ENCODE peak calls at places on chromosomes 16 and 17, in seven cellular contexts. X is immature natural killer cell; R is stimulated activated CD4-positive, alpha-beta T cell treated with anti-CD3 and anti-CD28 coated beads, TNF-alpha, amount 100 ng/mL, for 1 hour; M is dermis blood vessel endothelial cell; I is mesothelial cell of epicardium; H is cardiac fibroblast; O is GM03348. V is an unnamed sample.

GRCh38 chr17:55437165-55437605 is 15.6 kb upstream of the MMD start:
- DNase-seq in M (no peak), R (no peak), O (no peak), H (no peak), X (no peak), I (no peak), V (no peak)

GRCh38 chr16:80285089-80285488 is 255.7 kb upstream of the DYNLRB2 start:
- DNase-seq in M (no peak), R (no peak), O (peak), H (peak), X (no peak), I (no peak), V (no peak)

GRCh38 chr17:43766413-43767052 is 7.9 kb upstream of the SOST start:
- DNase-seq in O (peak), H (peak), I (no peak), X (no peak), R (peak), M (peak), V (no peak)

GRCh38 chr17:60525347-60525623 is 757 bp downstream of the APPBP2 start:
- DNase-seq in M (peak), I (no peak), X (no peak), R (no peak), H (no peak), O (peak), V (no peak)

GRCh38 chr16:11060364-11060763 is 116.0 kb downstream of the CLEC16A start:
- DNase-seq in R (no peak), O (no peak), H (no peak), I (no peak), X (no peak), M (no peak), V (no peak)

GRCh38 chr16:75458439-75458838 is 6.0 kb downstream of the TMEM170A start:
- DNase-seq in I (no peak), H (no peak), X (no peak), M (no peak), R (no peak), O (no peak), V (no peak)

GRCh38 chr17:15663176-15663575 is 20.9 kb downstream of the TRIM16 start:
- DNase-seq in R (no peak), I (no peak), M (no peak), O (no peak), X (no peak), H (no peak), V (no peak)

GRCh38 chr16:4025428-4025827 is 90.8 kb downstream of the ADCY9 start:
- DNase-seq in R (no peak), I (no peak), M (no peak), O (no peak), X (no peak), H (no peak), V (no peak)

GRCh38 chr17:38906429-38907172 is 18.8 kb upstream of the LASP1NB start:
- DNase-seq in R (no peak), H (peak), M (peak), I (no peak), X (no peak), O (no peak), V (no peak)

GRCh38 chr17:31499771-31500554 is 108.5 kb downstream of the RAB11FIP4 start:
- DNase-seq in H (no peak), R (no peak), X (no peak), I (no peak), M (no peak), O (no peak), V (no peak)

GRCh38 chr17:46097497-46097896 is 95.7 kb downstream of the KANSL1 start:
- DNase-seq in X (no peak), R (no peak), H (peak), I (no peak), O (no peak), M (no peak), V (no peak)

GRCh38 chr17:33482636-33483035 is 189.5 kb upstream of the ASIC2 start:
- DNase-seq in H (no peak), O (no peak), R (no peak), I (no peak), X (no peak), M (no peak), V (no peak)

GRCh38 chr16:21092951-21093350 is 57.7 kb downstream of the DNAH3 start:
- DNase-seq in H (no peak), O (no peak), M (no peak), I (no peak), R (no peak), X (no peak), V (no peak)

GRCh38 chr16:77556203-77556602 is 121.4 kb upstream of the ADAMTS18 start:
- DNase-seq in O (no peak), H (no peak), I (no peak), R (no peak), X (no peak), M (no peak), V (no peak)

GRCh38 chr16:47197536-47198179 is 53.9 kb upstream of the NETO2 start:
- DNase-seq in H (peak), X (no peak), O (peak), M (no peak), R (no peak), I (no peak), V (no peak)

GRCh38 chr17:78919816-78920516 is 5.2 kb downstream of the TIMP2 start:
- DNase-seq in H (no peak), X (no peak), M (no peak), O (no peak), I (no peak), R (no peak), V (no peak)

GRCh38 chr17:6701719-6702118 is 11.4 kb downstream of the SLC13A5 start:
- DNase-seq in R (peak), X (peak), M (peak), I (no peak), H (peak), O (peak), V (no peak)

GRCh38 chr16:52050418-52050817 is 496.5 kb downstream of the TOX3 start:
- DNase-seq in X (no peak), M (no peak), R (no peak), O (no peak), I (no peak), H (peak), V (no peak)

GRCh38 chr16:53922805-53923645 is 219.1 kb downstream of the FTO start:
- DNase-seq in R (no peak), H (no peak), O (no peak), X (no peak), M (no peak), I (no peak), V (no peak)

GRCh38 chr16:11094838-11095565 is 150.6 kb downstream of the CLEC16A start:
- DNase-seq in H (no peak), X (no peak), R (no peak), I (no peak), O (no peak), M (no peak), V (no peak)

GRCh38 chr17:13540546-13540945 is 61.2 kb downstream of the HS3ST3A1 start:
- DNase-seq in M (no peak), H (no peak), I (no peak), O (no peak), X (no peak), R (no peak), V (no peak)

GRCh38 chr17:57868007-57868774 is 18.3 kb upstream of the MRPS23 start:
- DNase-seq in O (peak), M (peak), X (no peak), I (no peak), H (peak), R (no peak), V (no peak)

GRCh38 chr16:82751020-82751419 is 124.3 kb downstream of the CDH13 start:
- DNase-seq in H (no peak), X (no peak), I (no peak), M (no peak), R (no peak), O (no peak), V (no peak)

GRCh38 chr17:35476283-35476820 is 27.8 kb upstream of the SLFN13 start:
- DNase-seq in H (no peak), O (no peak), M (no peak), R (no peak), X (no peak), I (no peak), V (no peak)

GRCh38 chr16:88763502-88764053 is 21.4 kb downstream of the PIEZO1 start:
- DNase-seq in M (peak), I (no peak), X (no peak), O (no peak), R (no peak), H (no peak), V (no peak)

GRCh38 chr17:50087246-50087911 is 7.8 kb upstream of the PDK2 start:
- DNase-seq in X (peak), M (peak), H (peak), O (peak), R (peak), I (no peak), V (no peak)

GRCh38 chr17:50779747-50780363 is 12.5 kb upstream of the ANKRD40CL start:
- DNase-seq in O (no peak), M (no peak), I (no peak), R (no peak), H (no peak), X (peak), V (no peak)

GRCh38 chr17:37605813-37606505 is 3.3 kb downstream of the SYNRG start:
- DNase-seq in R (no peak), M (peak), H (no peak), I (no peak), O (no peak), X (peak), V (no peak)

GRCh38 chr16:50088302-50088701 is 22.5 kb downstream of the HEATR3 start:
- DNase-seq in R (no peak), H (no peak), O (no peak), I (no peak), X (no peak), M (no peak), V (no peak)

GRCh38 chr17:57925361-57925990 is 29.7 kb downstream of the CUEDC1 start:
- DNase-seq in H (no peak), M (no peak), I (no peak), O (no peak), X (no peak), R (no peak), V (no peak)

GRCh38 chr17:40311575-40311974 is 2.6 kb downstream of the RARA start:
- DNase-seq in H (no peak), X (no peak), M (peak), R (no peak), I (no peak), O (no peak), V (no peak)

GRCh38 chr16:80614908-80615696 is 74.3 kb downstream of the DYNLRB2 start:
- DNase-seq in I (no peak), X (no peak), M (peak), R (no peak), H (peak), O (peak), V (no peak)

GRCh38 chr17:45579529-45580495 is 89.3 kb upstream of the PLEKHM1 start:
- DNase-seq in H (no peak), X (no peak), I (no peak), R (no peak), M (no peak), O (no peak), V (no peak)

GRCh38 chr16:87581867-87582220 is 20.5 kb upstream of the JPH3 start:
- DNase-seq in H (peak), I (no peak), O (peak), X (no peak), M (peak), R (no peak), V (no peak)

GRCh38 chr17:740240-741055 is 8.1 kb downstream of the TLCD3A start:
- DNase-seq in X (no peak), O (no peak), M (no peak), R (no peak), I (no peak), H (no peak), V (no peak)

GRCh38 chr17:82892869-82893565 is 53.2 kb upstream of the ZNF750 start:
- DNase-seq in R (no peak), H (no peak), M (no peak), X (peak), I (no peak), O (no peak), V (no peak)

GRCh38 chr16:46982335-46982734 is 8.9 kb upstream of the DNAJA2 start:
- DNase-seq in H (no peak), X (no peak), M (no peak), O (no peak), R (no peak), I (no peak), V (no peak)

GRCh38 chr16:3020604-3021448 is 658 bp downstream of the TNFRSF12A start:
- DNase-seq in M (peak), R (no peak), H (peak), O (peak), I (no peak), X (peak), V (no peak)

GRCh38 chr17:63308272-63308671 is 137.8 kb downstream of the CYB561 start:
- DNase-seq in X (no peak), I (no peak), R (no peak), M (no peak), H (no peak), O (no peak), V (no peak)